ENCODE peak calls at places on chromosomes 6 and 20, in four cellular contexts. U, G, L and W are unnamed samples.

GRCh38 chr6:158398252-158399024 is 86.2 kb downstream of the TULP4 start:
- DNase-seq in U (no peak), G (no peak), L (no peak), W (no peak)

GRCh38 chr20:52943185-52943841 is 28.8 kb upstream of the TSHZ2 start:
- DNase-seq in U (no peak), G (peak; percentile 84), L (no peak), W (no peak)

GRCh38 chr6:168194732-168195565 is 115.9 kb upstream of the FRMD1 start:
- DNase-seq in U (peak; percentile 78), G (no peak), L (no peak), W (no peak)

GRCh38 chr6:161498359-161498758 is 224.5 kb upstream of the AGPAT4 start:
- DNase-seq in U (no peak), G (peak; percentile 64), L (no peak), W (no peak)

GRCh38 chr6:111591370-111591900 is 14.2 kb downstream of the TRAF3IP2 start:
- DNase-seq in U (peak; percentile 88), G (peak; percentile 98), L (peak; percentile 90), W (peak; percentile 97)

GRCh38 chr6:28710466-28711191 is 184.9 kb downstream of the GPX5 start:
- DNase-seq in U (no peak), G (peak; percentile 52), L (no peak), W (no peak)

GRCh38 chr20:36670665-36671357 is 24.8 kb upstream of the SLA2 start:
- DNase-seq in U (no peak), G (no peak), L (no peak), W (no peak)

GRCh38 chr20:40073535-40074111 is 615.4 kb downstream of the MAFB start:
- DNase-seq in U (no peak), G (no peak), L (no peak), W (no peak)

GRCh38 chr6:47727391-47727790 is 29.0 kb downstream of the ADGRF4 start:
- DNase-seq in U (no peak), G (no peak), L (no peak), W (no peak)

GRCh38 chr6:109349419-109349987 is 32.8 kb downstream of the CD164 start:
- DNase-seq in U (no peak), G (peak; percentile 95), L (peak; percentile 68), W (no peak)

GRCh38 chr6:53858913-53859312 is 64.1 kb downstream of the LRRC1 start:
- DNase-seq in U (no peak), G (no peak), L (no peak), W (no peak)

GRCh38 chr6:113089056-113089455 is 741.9 kb downstream of the RFPL4B start:
- DNase-seq in U (no peak), G (no peak), L (no peak), W (no peak)

GRCh38 chr6:48891308-48891707 is 571.7 kb downstream of the MMUT start:
- DNase-seq in U (no peak), G (no peak), L (no peak), W (no peak)

GRCh38 chr6:56292505-56293181 is 45.3 kb upstream of the COL21A1 start:
- DNase-seq in U (no peak), G (peak; percentile 85), L (no peak), W (no peak)

GRCh38 chr6:158642097-158642601 is 2.4 kb downstream of the DYNLT1 start:
- DNase-seq in U (no peak), G (peak; percentile 73), L (peak; percentile 41), W (peak; percentile 63)

GRCh38 chr6:47759364-47759763 is 22.5 kb upstream of the OPN5 start:
- DNase-seq in U (no peak), G (no peak), L (no peak), W (no peak)

GRCh38 chr6:24666097-24666615 is 543 bp downstream of the TDP2 start:
- DNase-seq in U (peak; percentile 78), G (peak; percentile 45), L (peak; percentile 42), W (no peak)

GRCh38 chr6:144131248-144131709 is 19.0 kb upstream of the STX11 start:
- DNase-seq in U (no peak), G (peak; percentile 43), L (no peak), W (no peak)

GRCh38 chr6:146544783-146545182 is 1.1 kb downstream of the RAB32 start:
- DNase-seq in U (no peak), G (peak; percentile 16), L (no peak), W (no peak)

GRCh38 chr6:44022296-44022661 is 105.0 kb downstream of the MRPL14 start:
- DNase-seq in U (peak; percentile 51), G (no peak), L (no peak), W (no peak)

GRCh38 chr6:82330171-82330804 is 33.3 kb upstream of the TPBG start:
- DNase-seq in U (no peak), G (no peak), L (no peak), W (no peak)

GRCh38 chr6:48199502-48199901 is 88.5 kb upstream of the PTCHD4 start:
- DNase-seq in U (no peak), G (no peak), L (no peak), W (no peak)

GRCh38 chr6:51866867-51867266 is 220.5 kb downstream of the PKHD1 start:
- DNase-seq in U (no peak), G (no peak), L (no peak), W (no peak)

GRCh38 chr6:153084393-153084792 is 46.7 kb downstream of the RGS17 start:
- DNase-seq in U (no peak), G (peak; percentile 71), L (no peak), W (no peak)

GRCh38 chr6:112800439-112800838 is 453.3 kb downstream of the RFPL4B start:
- DNase-seq in U (no peak), G (no peak), L (no peak), W (no peak)

GRCh38 chr6:6620752-6621151 is 32.2 kb downstream of the LY86 start:
- DNase-seq in U (no peak), G (no peak), L (no peak), W (no peak)

GRCh38 chr6:31058128-31058894 is 48.0 kb downstream of the MUC22 start:
- DNase-seq in U (no peak), G (peak; percentile 86), L (peak; percentile 35), W (no peak)

GRCh38 chr6:136655251-136656014 is 105.2 kb upstream of the MAP7 start:
- DNase-seq in U (no peak), G (no peak), L (no peak), W (no peak)

GRCh38 chr20:2246081-2246491 is 49.7 kb upstream of the TGM3 start:
- DNase-seq in U (no peak), G (no peak), L (no peak), W (no peak)

GRCh38 chr6:133392015-133392414 is 150.9 kb downstream of the EYA4 start:
- DNase-seq in U (no peak), G (no peak), L (no peak), W (no peak)

GRCh38 chr6:136811261-136811660 is 11.1 kb upstream of the PEX7 start:
- DNase-seq in U (no peak), G (peak; percentile 15), L (no peak), W (no peak)

GRCh38 chr6:37137881-37138568 is 31.9 kb upstream of the PIM1 start:
- DNase-seq in U (no peak), G (peak; percentile 95), L (no peak), W (no peak)

DNA sequence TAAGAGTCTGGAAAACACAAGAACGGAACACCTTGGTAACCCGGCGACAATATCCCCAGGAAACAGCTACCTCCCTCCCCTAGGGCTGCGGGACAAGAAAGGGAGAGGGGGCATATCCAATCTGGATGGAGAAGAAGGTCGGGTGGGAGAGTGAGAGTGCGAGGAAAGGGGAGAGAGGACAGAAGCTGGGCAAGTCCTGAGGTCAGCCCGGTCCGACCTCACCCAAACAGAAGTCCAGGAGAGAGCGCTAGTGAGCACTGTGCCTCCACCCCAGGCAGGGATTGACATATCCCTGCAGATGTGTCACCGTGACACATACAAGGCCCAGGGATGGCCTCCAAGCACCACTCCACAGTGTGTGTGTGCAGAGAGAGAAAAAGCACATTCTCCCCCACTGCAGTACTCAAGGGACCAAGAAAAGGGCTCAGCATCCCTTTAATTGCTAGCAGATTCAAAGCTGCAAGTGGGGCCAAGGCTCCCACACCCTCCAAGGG is 3.3 kb downstream of the PXDC1 start:
- DNase-seq in U (peak; percentile 64), G (peak; percentile 75), L (peak; percentile 59), W (peak; percentile 89)
- H3K4me3 ChIP-seq in U (no peak overlapping the region), G (no peak overlapping the region), L (no peak overlapping the region), W (no peak overlapping the region)

GRCh38 chr20:51500936-51501335 is 41.6 kb downstream of the NFATC2 start:
- DNase-seq in U (no peak), G (no peak), L (no peak), W (no peak)
- H3K4me3 ChIP-seq in U (no peak overlapping the region), G (no peak overlapping the region), L (no peak overlapping the region), W (no peak overlapping the region)

DNA sequence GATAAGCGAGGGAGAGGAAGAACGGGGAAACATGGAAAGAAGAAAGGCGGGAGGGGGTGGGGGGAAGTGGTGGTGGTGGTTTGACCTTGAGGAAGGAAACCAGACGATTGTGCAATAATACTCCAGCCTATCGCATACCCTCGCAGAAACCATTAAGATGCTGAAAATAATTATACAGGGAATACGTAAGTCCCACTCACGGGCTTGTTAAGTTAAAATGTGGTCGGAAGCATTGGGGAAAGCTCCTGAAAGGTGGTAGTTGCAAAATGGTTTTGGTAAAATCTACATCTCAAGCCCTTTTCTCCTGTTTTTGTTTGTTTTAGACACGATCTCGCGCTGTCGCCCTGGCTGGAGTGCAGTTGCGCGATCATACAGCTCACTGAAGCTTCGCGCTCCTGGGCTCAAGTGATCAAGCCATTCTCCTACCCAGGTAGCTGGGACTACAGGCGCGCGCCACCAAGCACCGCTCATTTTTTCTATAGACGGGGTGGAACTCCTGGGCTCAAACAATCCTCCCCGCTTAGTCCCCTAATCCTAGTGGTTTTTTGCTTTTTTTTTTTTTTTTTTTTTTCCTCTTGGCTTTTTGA is 128.9 kb upstream of the ZNF184 start:
- DNase-seq in U (no peak), G (peak; percentile 12), L (no peak), W (no peak)
- H3K4me3 ChIP-seq in U (no peak overlapping the region), G (peak overlapping the region; percentile 38), L (no peak overlapping the region), W (no peak overlapping the region)

DNA sequence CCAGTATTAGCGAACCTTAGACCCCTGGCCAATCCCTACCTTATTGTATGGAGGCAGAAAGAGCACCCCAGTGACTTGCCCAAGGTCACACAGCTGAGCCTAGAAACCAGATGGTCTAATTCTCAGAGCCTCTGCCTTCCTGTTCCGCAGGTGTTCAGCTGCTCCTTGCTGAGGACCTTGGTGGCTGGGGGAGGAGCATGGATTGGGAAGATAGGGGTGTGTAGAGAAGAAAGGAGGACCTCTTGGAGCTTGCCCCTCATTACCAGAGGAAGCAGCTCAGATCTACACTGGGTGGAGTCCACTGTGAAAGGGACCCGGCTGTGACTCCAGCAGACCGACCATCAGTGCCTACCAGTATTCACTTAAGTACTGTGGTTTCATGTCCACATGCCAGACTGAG is 15.2 kb downstream of the FOXP4 start:
- DNase-seq in U (no peak), G (no peak), L (no peak), W (no peak)
- H3K4me3 ChIP-seq in U (no peak overlapping the region), G (no peak overlapping the region), L (no peak overlapping the region), W (peak overlapping the region; percentile 58)